ENCODE peak calls at places on chromosome 22, in six cellular contexts. One of them, this sample, is unnamed.

GRCh38 chr22:44287121-44287693 is 25.5 kb downstream of the SHISAL1 start:
- DNase-seq in RWPE1: no peak
- DNase-seq in activated T-cell treated with anti-CD3 and anti-CD28 coated beads for 1 hour: no peak
- DNase-seq in germinal center: no peak
- DNase-seq in GM23338: no peak
- DNase-seq in fibroblast of pulmonary artery: no peak
- DNase-seq in this sample: no peak

GRCh38 chr22:17706451-17706900 is 67.8 kb downstream of the BID start:
- DNase-seq in RWPE1: peak
- DNase-seq in activated T-cell treated with anti-CD3 and anti-CD28 coated beads for 1 hour: no peak
- DNase-seq in germinal center: peak
- DNase-seq in GM23338: peak
- DNase-seq in fibroblast of pulmonary artery: peak
- DNase-seq in this sample: no peak

GRCh38 chr22:31556627-31557203 is 60.4 kb downstream of the SFI1 start:
- DNase-seq in RWPE1: peak
- DNase-seq in activated T-cell treated with anti-CD3 and anti-CD28 coated beads for 1 hour: no peak
- DNase-seq in germinal center: peak
- DNase-seq in GM23338: peak
- DNase-seq in fibroblast of pulmonary artery: peak
- DNase-seq in this sample: no peak

GRCh38 chr22:38397189-38398097 is 57.6 kb downstream of the KCNJ4 start:
- DNase-seq in RWPE1: peak
- DNase-seq in activated T-cell treated with anti-CD3 and anti-CD28 coated beads for 1 hour: no peak
- DNase-seq in germinal center: no peak
- DNase-seq in GM23338: peak
- DNase-seq in fibroblast of pulmonary artery: peak
- DNase-seq in this sample: no peak

GRCh38 chr22:26903030-26903856 is 245.9 kb downstream of the MIAT start:
- DNase-seq in RWPE1: no peak
- DNase-seq in activated T-cell treated with anti-CD3 and anti-CD28 coated beads for 1 hour: no peak
- DNase-seq in germinal center: peak
- DNase-seq in GM23338: peak
- DNase-seq in fibroblast of pulmonary artery: no peak
- DNase-seq in this sample: no peak

GRCh38 chr22:28375761-28376534 is 303.7 kb downstream of the TTC28 start:
- DNase-seq in RWPE1: no peak
- DNase-seq in activated T-cell treated with anti-CD3 and anti-CD28 coated beads for 1 hour: no peak
- DNase-seq in germinal center: no peak
- DNase-seq in GM23338: no peak
- DNase-seq in fibroblast of pulmonary artery: peak
- DNase-seq in this sample: no peak

GRCh38 chr22:39658806-39659463 is 88.4 kb downstream of the CACNA1I start:
- DNase-seq in RWPE1: no peak
- DNase-seq in activated T-cell treated with anti-CD3 and anti-CD28 coated beads for 1 hour: no peak
- DNase-seq in germinal center: no peak
- DNase-seq in GM23338: no peak
- DNase-seq in fibroblast of pulmonary artery: no peak
- DNase-seq in this sample: no peak

GRCh38 chr22:19086417-19086816 is 35.8 kb downstream of the DGCR2 start:
- DNase-seq in RWPE1: no peak
- DNase-seq in activated T-cell treated with anti-CD3 and anti-CD28 coated beads for 1 hour: no peak
- DNase-seq in germinal center: no peak
- DNase-seq in GM23338: no peak
- DNase-seq in fibroblast of pulmonary artery: no peak
- DNase-seq in this sample: no peak

GRCh38 chr22:42142771-42143461 is 12.3 kb upstream of the CYP2D6 start:
- DNase-seq in RWPE1: no peak
- DNase-seq in activated T-cell treated with anti-CD3 and anti-CD28 coated beads for 1 hour: no peak
- DNase-seq in germinal center: no peak
- DNase-seq in GM23338: no peak
- DNase-seq in fibroblast of pulmonary artery: no peak
- DNase-seq in this sample: no peak

GRCh38 chr22:20001082-20001638 is 15.5 kb downstream of the ARVCF start:
- DNase-seq in RWPE1: no peak
- DNase-seq in activated T-cell treated with anti-CD3 and anti-CD28 coated beads for 1 hour: no peak
- DNase-seq in germinal center: no peak
- DNase-seq in GM23338: peak
- DNase-seq in fibroblast of pulmonary artery: no peak
- DNase-seq in this sample: no peak

GRCh38 chr22:36191106-36191836 is 10.3 kb downstream of the APOL4 start:
- DNase-seq in RWPE1: no peak
- DNase-seq in activated T-cell treated with anti-CD3 and anti-CD28 coated beads for 1 hour: no peak
- DNase-seq in germinal center: no peak
- DNase-seq in GM23338: no peak
- DNase-seq in fibroblast of pulmonary artery: peak
- DNase-seq in this sample: no peak

GRCh38 chr22:29625090-29625825 is 21.8 kb downstream of the NF2 start:
- DNase-seq in RWPE1: peak
- DNase-seq in activated T-cell treated with anti-CD3 and anti-CD28 coated beads for 1 hour: peak
- DNase-seq in germinal center: peak
- DNase-seq in GM23338: peak
- DNase-seq in fibroblast of pulmonary artery: peak
- DNase-seq in this sample: no peak

GRCh38 chr22:48896766-48897637 is 930.7 kb downstream of the BRD1 start:
- DNase-seq in RWPE1: no peak
- DNase-seq in activated T-cell treated with anti-CD3 and anti-CD28 coated beads for 1 hour: no peak
- DNase-seq in germinal center: no peak
- DNase-seq in GM23338: no peak
- DNase-seq in fibroblast of pulmonary artery: no peak
- DNase-seq in this sample: no peak

GRCh38 chr22:50114221-50114981 is 24.6 kb downstream of the MOV10L1 start:
- DNase-seq in RWPE1: peak
- DNase-seq in activated T-cell treated with anti-CD3 and anti-CD28 coated beads for 1 hour: no peak
- DNase-seq in germinal center: no peak
- DNase-seq in GM23338: no peak
- DNase-seq in fibroblast of pulmonary artery: peak
- DNase-seq in this sample: no peak

GRCh38 chr22:23437779-23438178 is 142.3 kb downstream of the IGLL1 start:
- DNase-seq in RWPE1: no peak
- DNase-seq in activated T-cell treated with anti-CD3 and anti-CD28 coated beads for 1 hour: no peak
- DNase-seq in germinal center: no peak
- DNase-seq in GM23338: no peak
- DNase-seq in fibroblast of pulmonary artery: no peak
- DNase-seq in this sample: no peak

GRCh38 chr22:49208768-49209252 is 618.9 kb downstream of the BRD1 start:
- DNase-seq in RWPE1: no peak
- DNase-seq in activated T-cell treated with anti-CD3 and anti-CD28 coated beads for 1 hour: no peak
- DNase-seq in germinal center: no peak
- DNase-seq in GM23338: no peak
- DNase-seq in fibroblast of pulmonary artery: no peak
- DNase-seq in this sample: no peak

GRCh38 chr22:26354707-26355106 is 74.4 kb upstream of the ASPHD2 start:
- DNase-seq in RWPE1: no peak
- DNase-seq in activated T-cell treated with anti-CD3 and anti-CD28 coated beads for 1 hour: no peak
- DNase-seq in germinal center: no peak
- DNase-seq in GM23338: no peak
- DNase-seq in fibroblast of pulmonary artery: no peak
- DNase-seq in this sample: no peak

GRCh38 chr22:47194476-47195155 is 432.2 kb downstream of the TBC1D22A start:
- DNase-seq in RWPE1: no peak
- DNase-seq in activated T-cell treated with anti-CD3 and anti-CD28 coated beads for 1 hour: no peak
- DNase-seq in germinal center: no peak
- DNase-seq in GM23338: no peak
- DNase-seq in fibroblast of pulmonary artery: no peak
- DNase-seq in this sample: no peak

This sample was measured in NCI-H774.